ENCODE peak calls at places on chromosomes 11 and 22, in six cellular contexts. O, E, D, J, S and L are unnamed samples.

GRCh38 chr11:108009497-108010360 is 1.0 kb downstream of the CUL5 start:
- DNase-seq in J (peak), E (no peak), S (peak), D (no peak), O (no peak), L (no peak)

GRCh38 chr22:27094633-27095308 is 437.4 kb downstream of the MIAT start:
- DNase-seq in J (no peak), O (no peak), S (no peak), D (no peak), E (peak), L (no peak)

GRCh38 chr11:103110406-103110805 is 1.2 kb downstream of the DYNC2H1 start:
- DNase-seq in O (no peak), E (peak), S (peak), J (peak), D (no peak), L (no peak)

GRCh38 chr11:92826136-92826535 is 143.3 kb upstream of the MTNR1B start:
- DNase-seq in J (peak), D (no peak), E (peak), O (no peak), S (no peak), L (no peak)

GRCh38 chr22:27919943-27920755 is 1.1 kb upstream of the PITPNB start:
- DNase-seq in S (peak), E (peak), J (peak), D (no peak), O (peak), L (peak)

GRCh38 chr22:36467042-36467810 is 14.2 kb downstream of the TXN2 start:
- DNase-seq in J (peak), E (peak), D (no peak), S (no peak), O (no peak), L (no peak)

GRCh38 chr22:44671742-44672141 is 30.3 kb upstream of the PRR5 start:
- DNase-seq in J (peak), O (no peak), D (no peak), E (peak), S (peak), L (no peak)

GRCh38 chr22:21038405-21038804 is 6.0 kb upstream of the SLC7A4 start:
- DNase-seq in E (peak), D (no peak), J (peak), S (no peak), O (no peak), L (no peak)

GRCh38 chr11:127114035-127114434 is 113.5 kb upstream of the KIRREL3 start:
- DNase-seq in S (no peak), E (no peak), O (no peak), D (no peak), J (no peak), L (no peak)

GRCh38 chr22:42919199-42919598 is 62.1 kb upstream of the ARFGAP3 start:
- DNase-seq in J (peak), O (no peak), S (peak), D (no peak), E (no peak), L (no peak)

GRCh38 chr22:39510529-39511149 is 8.5 kb downstream of the MIEF1 start:
- DNase-seq in E (no peak), J (no peak), S (no peak), D (no peak), O (no peak), L (no peak)

GRCh38 chr11:62546244-62546936 is at the start of gene AHNAK:
- DNase-seq in S (peak), E (peak), O (peak), D (peak), J (peak), L (peak)

GRCh38 chr11:66277475-66278391 is at the start of gene CNIH2:
- DNase-seq in E (no peak), S (peak), D (peak), J (no peak), O (no peak), L (no peak)

GRCh38 chr11:69884286-69884685 is 65.1 kb upstream of the FGF3 start:
- DNase-seq in D (no peak), O (no peak), J (no peak), E (no peak), S (no peak), L (no peak)

GRCh38 chr11:94740083-94740974 is 27.8 kb upstream of the AMOTL1 start:
- DNase-seq in S (no peak), J (peak), E (no peak), O (peak), D (peak), L (peak)

GRCh38 chr11:94148189-94148588 is 19.5 kb downstream of the PANX1 start:
- DNase-seq in D (no peak), J (no peak), E (no peak), O (no peak), S (peak), L (no peak)

GRCh38 chr11:125022551-125022950 is 40.6 kb upstream of the SLC37A2 start:
- DNase-seq in E (peak), D (no peak), O (no peak), J (no peak), S (no peak), L (no peak)

GRCh38 chr11:117037279-117037951 is 60.8 kb downstream of the SIK3 start:
- DNase-seq in D (no peak), E (no peak), O (no peak), J (peak), S (peak), L (no peak)

GRCh38 chr11:8365542-8365941 is 101.9 kb upstream of the LMO1 start:
- DNase-seq in S (no peak), J (no peak), O (peak), D (peak), E (no peak), L (no peak)

GRCh38 chr11:91314521-91314920 is 910.1 kb upstream of the FAT3 start:
- DNase-seq in E (no peak), J (no peak), S (no peak), O (no peak), D (no peak), L (no peak)

GRCh38 chr11:884578-885070 is 26.0 kb downstream of the CHID1 start:
- DNase-seq in S (no peak), D (no peak), E (no peak), J (no peak), O (no peak), L (no peak)
- H4K91ac ChIP-seq in S (no peak), D (no peak), E (no peak), J (no peak), O (no peak), L (no peak)

GRCh38 chr11:123753110-123753509 is 1.2 kb downstream of the OR6X1 start:
- DNase-seq in D (no peak), S (no peak), E (no peak), J (no peak), O (no peak), L (no peak)
- H4K91ac ChIP-seq in D (no peak), S (no peak), E (no peak), J (no peak), O (no peak), L (no peak)

DNA sequence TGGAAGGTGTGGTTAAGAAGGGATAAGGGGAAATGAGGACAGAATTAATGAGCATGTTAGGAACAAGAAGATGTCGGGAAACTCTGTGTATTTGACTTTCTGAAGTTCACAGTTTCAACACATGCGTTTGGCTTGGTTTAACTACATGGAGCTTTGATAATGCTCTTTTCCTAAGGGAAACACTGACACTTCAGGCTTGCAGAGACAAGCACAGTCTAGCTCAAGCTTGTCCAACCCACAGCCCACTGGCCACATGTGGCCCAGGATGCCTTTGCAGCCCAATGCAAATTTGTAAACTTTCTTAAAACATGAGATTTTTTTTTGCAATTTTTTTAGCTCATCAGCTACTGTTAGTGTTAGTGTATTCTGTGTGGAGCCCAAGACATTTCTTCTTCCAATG is 149.6 kb downstream of the TRPC6 start:
- DNase-seq in D (no peak), S (no peak), J (no peak), E (no peak), O (no peak), L (no peak)
- H4K91ac ChIP-seq in D (no peak), S (no peak), J (no peak), E (no peak), O (no peak), L (no peak)

GRCh38 chr11:115739878-115740277 is 235.7 kb upstream of the CADM1 start:
- DNase-seq in J (no peak), E (no peak), O (no peak), S (no peak), D (no peak), L (no peak)

GRCh38 chr11:115737875-115738274 is 233.7 kb upstream of the CADM1 start:
- DNase-seq in J (peak), O (no peak), D (no peak), S (peak), E (peak), L (no peak)

GRCh38 chr11:115741376-115741775 is 237.2 kb upstream of the CADM1 start:
- DNase-seq in D (no peak), O (no peak), S (no peak), J (no peak), E (no peak), L (no peak)

GRCh38 chr11:115739121-115739520 is 234.9 kb upstream of the CADM1 start:
- DNase-seq in E (no peak), S (no peak), D (no peak), J (no peak), O (no peak), L (peak)

GRCh38 chr11:115740365-115740764 is 236.2 kb upstream of the CADM1 start:
- DNase-seq in J (no peak), D (no peak), O (no peak), S (no peak), E (no peak), L (no peak)
- H4K91ac ChIP-seq in J (no peak), D (no peak), O (no peak), S (no peak), E (no peak), L (no peak)

DNA sequence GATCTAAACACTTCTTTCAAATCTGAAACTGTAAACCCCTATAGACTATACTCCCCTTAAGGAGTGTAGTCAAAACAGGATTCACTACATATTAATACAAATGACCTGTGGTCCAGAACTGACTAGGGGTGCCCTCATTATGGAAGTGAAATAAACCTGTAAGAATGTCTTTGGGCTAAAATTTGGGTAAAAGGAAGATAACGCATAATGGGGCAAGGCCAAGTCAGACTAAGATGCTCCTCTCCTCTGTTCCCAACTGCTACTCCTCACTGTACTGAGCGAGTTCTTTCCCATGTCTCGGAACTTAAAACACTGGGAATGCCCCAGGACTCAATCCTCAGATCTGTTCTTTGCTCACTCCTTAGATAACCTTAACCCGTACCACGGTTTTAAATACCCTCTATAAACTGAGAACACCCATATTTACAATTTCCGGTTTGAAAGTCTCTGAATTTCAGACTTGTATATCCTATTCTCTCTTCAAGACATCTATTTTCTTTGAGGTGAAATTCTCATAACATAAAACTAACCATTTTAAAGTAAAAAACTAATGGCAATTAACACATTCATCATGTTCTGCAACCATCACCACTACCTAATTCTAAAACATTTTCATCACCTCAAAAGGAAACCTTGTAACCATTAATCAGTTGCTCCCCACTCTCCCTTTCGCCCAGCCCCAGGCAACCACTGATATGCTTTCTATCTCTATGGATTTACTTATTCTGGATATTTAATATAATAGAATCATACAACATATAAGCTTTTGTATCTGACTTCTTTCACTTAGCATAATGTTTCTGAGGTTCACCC is 4.0 kb downstream of the THAP12 start:
- DNase-seq in J (no peak), D (no peak), O (no peak), S (peak), E (no peak), L (no peak)
- H4K91ac ChIP-seq in J (no peak), D (no peak), O (no peak), S (no peak), E (no peak), L (no peak)

GRCh38 chr11:111718436-111719325 is 47.5 kb downstream of the PPP2R1B start:
- DNase-seq in J (peak), O (no peak), E (peak), D (no peak), S (no peak), L (no peak)

GRCh38 chr11:111719379-111719778 is 46.8 kb downstream of the PPP2R1B start:
- DNase-seq in O (no peak), D (no peak), E (peak), J (no peak), S (no peak), L (no peak)

GRCh38 chr11:111723595-111723994 is 42.6 kb downstream of the PPP2R1B start:
- DNase-seq in D (no peak), O (peak), E (no peak), S (no peak), J (no peak), L (no peak)

GRCh38 chr11:111724615-111725129 is 41.5 kb downstream of the PPP2R1B start:
- DNase-seq in E (no peak), O (no peak), J (no peak), S (no peak), D (no peak), L (no peak)

GRCh38 chr11:111720801-111721494 is 45.2 kb downstream of the PPP2R1B start:
- DNase-seq in S (no peak), J (no peak), O (no peak), D (no peak), E (no peak), L (no peak)
- H4K91ac ChIP-seq in S (no peak), J (no peak), O (no peak), D (no peak), E (no peak), L (no peak)

DNA sequence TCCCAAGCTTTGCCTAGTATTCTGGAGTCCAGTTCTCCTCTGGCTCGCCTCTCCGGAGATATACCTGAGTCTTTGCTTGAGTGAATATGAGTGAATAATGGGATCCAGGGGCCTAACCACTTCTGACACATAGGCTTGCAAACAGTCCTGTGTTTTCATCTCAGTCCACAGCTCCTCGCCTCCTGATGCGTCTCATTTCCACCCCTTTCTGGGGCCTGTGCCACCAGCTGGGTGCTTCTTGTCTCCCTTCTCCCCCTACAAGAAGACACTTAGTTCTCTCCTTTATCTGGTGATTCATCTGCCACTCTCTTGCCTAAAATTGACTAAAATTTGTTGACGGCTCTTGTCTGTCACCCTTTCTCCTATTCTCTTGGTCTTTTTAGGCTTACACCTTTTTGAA is 44.6 kb downstream of the SFI1 start:
- DNase-seq in J (no peak), S (no peak), O (no peak), E (no peak), D (no peak), L (no peak)
- H4K91ac ChIP-seq in J (no peak), S (no peak), O (no peak), E (no peak), D (no peak), L (no peak)

GRCh38 chr11:134734894-134735293 is 322.9 kb upstream of the B3GAT1 start:
- DNase-seq in O (no peak), S (no peak), E (no peak), J (no peak), D (no peak), L (no peak)
- H4K91ac ChIP-seq in O (no peak), S (no peak), E (no peak), J (no peak), D (no peak), L (no peak)

GRCh38 chr22:25979968-25980367 is 189.3 kb upstream of the SEZ6L start:
- DNase-seq in S (no peak), J (no peak), O (no peak), E (no peak), D (no peak), L (no peak)
- H4K91ac ChIP-seq in S (no peak), J (no peak), O (no peak), E (no peak), D (no peak), L (no peak)

GRCh38 chr11:27477831-27478230 is 5.2 kb upstream of the LGR4 start:
- DNase-seq in S (no peak), D (no peak), E (no peak), J (no peak), O (no peak), L (no peak)
- H4K91ac ChIP-seq in S (no peak), D (no peak), E (no peak), J (no peak), O (no peak), L (no peak)